ENCODE peak calls at places on chromosomes 6 and 20, in eight cellular contexts. One of them, this sample, is unnamed.

GRCh38 chr6:30890646-30891449 is 6.5 kb downstream of the DDR1 start:
- DNase-seq in tibial artery: no peak
- DNase-seq in CD8-positive, alpha-beta T cell: no peak
- DNase-seq in gastrocnemius medialis: no peak
- DNase-seq in AG09309: no peak
- DNase-seq in neural crest cell: no peak
- DNase-seq in cardiac muscle cell: no peak
- DNase-seq in left ventricle myocardium inferior: no peak
- DNase-seq in this sample: no peak

GRCh38 chr6:145276746-145277145 is 458.6 kb downstream of the EPM2A start:
- DNase-seq in tibial artery: no peak
- DNase-seq in CD8-positive, alpha-beta T cell: no peak
- DNase-seq in gastrocnemius medialis: no peak
- DNase-seq in AG09309: no peak
- DNase-seq in neural crest cell: no peak
- DNase-seq in cardiac muscle cell: no peak
- DNase-seq in left ventricle myocardium inferior: no peak
- DNase-seq in this sample: no peak

GRCh38 chr6:68160348-68160747 is 474.7 kb upstream of the ADGRB3 start:
- DNase-seq in tibial artery: no peak
- DNase-seq in CD8-positive, alpha-beta T cell: no peak
- DNase-seq in gastrocnemius medialis: no peak
- DNase-seq in AG09309: no peak
- DNase-seq in neural crest cell: no peak
- DNase-seq in cardiac muscle cell: no peak
- DNase-seq in left ventricle myocardium inferior: no peak
- DNase-seq in this sample: no peak

GRCh38 chr6:133769463-133769862 is 119.5 kb upstream of the TCF21 start:
- DNase-seq in tibial artery: no peak
- DNase-seq in CD8-positive, alpha-beta T cell: no peak
- DNase-seq in gastrocnemius medialis: no peak
- DNase-seq in AG09309: no peak
- DNase-seq in neural crest cell: no peak
- DNase-seq in cardiac muscle cell: no peak
- DNase-seq in left ventricle myocardium inferior: no peak
- DNase-seq in this sample: no peak

GRCh38 chr6:159106627-159107241 is 61.9 kb upstream of the TAGAP start:
- DNase-seq in tibial artery: no peak
- DNase-seq in CD8-positive, alpha-beta T cell: peak
- DNase-seq in gastrocnemius medialis: peak
- DNase-seq in AG09309: peak
- DNase-seq in neural crest cell: peak
- DNase-seq in cardiac muscle cell: peak
- DNase-seq in left ventricle myocardium inferior: peak
- DNase-seq in this sample: peak

GRCh38 chr6:22848121-22848520 is 278.8 kb downstream of the HDGFL1 start:
- DNase-seq in tibial artery: no peak
- DNase-seq in CD8-positive, alpha-beta T cell: no peak
- DNase-seq in gastrocnemius medialis: no peak
- DNase-seq in AG09309: no peak
- DNase-seq in neural crest cell: no peak
- DNase-seq in cardiac muscle cell: no peak
- DNase-seq in left ventricle myocardium inferior: no peak
- DNase-seq in this sample: no peak

GRCh38 chr6:82371799-82372508 is 8.3 kb downstream of the TPBG start:
- DNase-seq in tibial artery: no peak
- DNase-seq in CD8-positive, alpha-beta T cell: no peak
- DNase-seq in gastrocnemius medialis: no peak
- DNase-seq in AG09309: no peak
- DNase-seq in neural crest cell: no peak
- DNase-seq in cardiac muscle cell: no peak
- DNase-seq in left ventricle myocardium inferior: no peak
- DNase-seq in this sample: no peak

GRCh38 chr6:168075787-168076202 is 3.2 kb downstream of the FRMD1 start:
- DNase-seq in tibial artery: no peak
- DNase-seq in CD8-positive, alpha-beta T cell: no peak
- DNase-seq in gastrocnemius medialis: no peak
- DNase-seq in AG09309: no peak
- DNase-seq in neural crest cell: no peak
- DNase-seq in cardiac muscle cell: no peak
- DNase-seq in left ventricle myocardium inferior: no peak
- DNase-seq in this sample: no peak

GRCh38 chr6:14270925-14271791 is 153.6 kb downstream of the CD83 start:
- DNase-seq in tibial artery: no peak
- DNase-seq in CD8-positive, alpha-beta T cell: peak
- DNase-seq in gastrocnemius medialis: no peak
- DNase-seq in AG09309: peak
- DNase-seq in neural crest cell: no peak
- DNase-seq in cardiac muscle cell: no peak
- DNase-seq in left ventricle myocardium inferior: no peak
- DNase-seq in this sample: no peak

GRCh38 chr6:33814663-33814985 is 10.8 kb upstream of the MLN start:
- DNase-seq in tibial artery: no peak
- DNase-seq in CD8-positive, alpha-beta T cell: no peak
- DNase-seq in gastrocnemius medialis: no peak
- DNase-seq in AG09309: no peak
- DNase-seq in neural crest cell: no peak
- DNase-seq in cardiac muscle cell: no peak
- DNase-seq in left ventricle myocardium inferior: no peak
- DNase-seq in this sample: no peak

GRCh38 chr6:134537146-134537555 is 219.2 kb upstream of the SGK1 start:
- DNase-seq in tibial artery: no peak
- DNase-seq in CD8-positive, alpha-beta T cell: no peak
- DNase-seq in gastrocnemius medialis: no peak
- DNase-seq in AG09309: peak
- DNase-seq in neural crest cell: no peak
- DNase-seq in cardiac muscle cell: no peak
- DNase-seq in left ventricle myocardium inferior: no peak
- DNase-seq in this sample: no peak

GRCh38 chr20:63696311-63696627 is 183 bp upstream of the TNFRSF6B start:
- DNase-seq in tibial artery: no peak
- DNase-seq in CD8-positive, alpha-beta T cell: peak
- DNase-seq in gastrocnemius medialis: no peak
- DNase-seq in AG09309: no peak
- DNase-seq in neural crest cell: no peak
- DNase-seq in cardiac muscle cell: peak
- DNase-seq in left ventricle myocardium inferior: no peak
- DNase-seq in this sample: no peak

GRCh38 chr20:376750-377149 is 3.8 kb upstream of the TRIB3 start:
- DNase-seq in tibial artery: no peak
- DNase-seq in CD8-positive, alpha-beta T cell: no peak
- DNase-seq in gastrocnemius medialis: no peak
- DNase-seq in AG09309: no peak
- DNase-seq in neural crest cell: no peak
- DNase-seq in cardiac muscle cell: no peak
- DNase-seq in left ventricle myocardium inferior: no peak
- DNase-seq in this sample: no peak

GRCh38 chr6:105601541-105602174 is 198.8 kb upstream of the PREP start:
- DNase-seq in tibial artery: peak
- DNase-seq in CD8-positive, alpha-beta T cell: no peak
- DNase-seq in gastrocnemius medialis: peak
- DNase-seq in AG09309: peak
- DNase-seq in neural crest cell: no peak
- DNase-seq in cardiac muscle cell: no peak
- DNase-seq in left ventricle myocardium inferior: peak
- DNase-seq in this sample: no peak

GRCh38 chr6:31737315-31738047 is 1.2 kb upstream of the CLIC1 start:
- DNase-seq in tibial artery: no peak
- DNase-seq in CD8-positive, alpha-beta T cell: no peak
- DNase-seq in gastrocnemius medialis: no peak
- DNase-seq in AG09309: no peak
- DNase-seq in neural crest cell: no peak
- DNase-seq in cardiac muscle cell: peak
- DNase-seq in left ventricle myocardium inferior: no peak
- DNase-seq in this sample: peak

GRCh38 chr6:144331610-144332009 is 46.5 kb downstream of the UTRN start:
- DNase-seq in tibial artery: no peak
- DNase-seq in CD8-positive, alpha-beta T cell: no peak
- DNase-seq in gastrocnemius medialis: no peak
- DNase-seq in AG09309: no peak
- DNase-seq in neural crest cell: no peak
- DNase-seq in cardiac muscle cell: no peak
- DNase-seq in left ventricle myocardium inferior: no peak
- DNase-seq in this sample: no peak

GRCh38 chr6:27650620-27651370 is 177.9 kb upstream of the ZNF184 start:
- DNase-seq in tibial artery: no peak
- DNase-seq in CD8-positive, alpha-beta T cell: no peak
- DNase-seq in gastrocnemius medialis: no peak
- DNase-seq in AG09309: no peak
- DNase-seq in neural crest cell: peak
- DNase-seq in cardiac muscle cell: peak
- DNase-seq in left ventricle myocardium inferior: no peak
- DNase-seq in this sample: peak

GRCh38 chr20:53611449-53611894 is 17.8 kb upstream of the ZNF217 start:
- DNase-seq in tibial artery: no peak
- DNase-seq in CD8-positive, alpha-beta T cell: peak
- DNase-seq in gastrocnemius medialis: no peak
- DNase-seq in AG09309: peak
- DNase-seq in neural crest cell: no peak
- DNase-seq in cardiac muscle cell: peak
- DNase-seq in left ventricle myocardium inferior: no peak
- DNase-seq in this sample: no peak

GRCh38 chr20:45981261-45981660 is 9.3 kb upstream of the ZNF335 start:
- DNase-seq in tibial artery: no peak
- DNase-seq in CD8-positive, alpha-beta T cell: no peak
- DNase-seq in gastrocnemius medialis: no peak
- DNase-seq in AG09309: no peak
- DNase-seq in neural crest cell: no peak
- DNase-seq in cardiac muscle cell: no peak
- DNase-seq in left ventricle myocardium inferior: no peak
- DNase-seq in this sample: no peak

GRCh38 chr20:45983279-45983743 is 11.3 kb upstream of the ZNF335 start:
- DNase-seq in tibial artery: no peak
- DNase-seq in CD8-positive, alpha-beta T cell: no peak
- DNase-seq in gastrocnemius medialis: no peak
- DNase-seq in AG09309: no peak
- DNase-seq in neural crest cell: no peak
- DNase-seq in cardiac muscle cell: no peak
- DNase-seq in left ventricle myocardium inferior: no peak
- DNase-seq in this sample: no peak

GRCh38 chr20:45987108-45987780 is 15.2 kb upstream of the ZNF335 start:
- DNase-seq in tibial artery: peak
- DNase-seq in CD8-positive, alpha-beta T cell: peak
- DNase-seq in gastrocnemius medialis: no peak
- DNase-seq in AG09309: no peak
- DNase-seq in neural crest cell: peak
- DNase-seq in cardiac muscle cell: peak
- DNase-seq in left ventricle myocardium inferior: peak
- DNase-seq in this sample: peak

DNA sequence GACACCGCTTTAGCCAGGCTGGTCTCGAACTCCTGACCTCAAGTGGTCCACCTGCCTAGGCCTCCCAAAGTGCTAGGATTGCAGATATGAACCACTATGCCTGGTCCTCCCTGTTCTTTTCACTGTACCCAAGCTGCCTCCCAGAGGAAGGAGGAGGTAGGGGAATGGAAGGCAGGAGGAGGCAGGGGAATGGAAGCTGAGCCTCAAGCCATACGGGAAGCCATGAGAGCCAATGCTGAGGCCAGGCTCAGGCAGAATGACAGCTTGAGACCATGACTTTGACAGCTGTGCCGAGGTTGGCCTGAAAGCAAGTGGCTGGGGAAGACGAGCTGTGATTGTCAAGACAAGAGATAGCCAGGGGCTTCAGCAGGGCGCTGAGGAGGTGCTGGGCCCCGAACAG is 13.6 kb upstream of the ZNF335 start:
- DNase-seq in tibial artery: no peak
- DNase-seq in CD8-positive, alpha-beta T cell: no peak
- DNase-seq in gastrocnemius medialis: no peak
- DNase-seq in AG09309: no peak
- DNase-seq in neural crest cell: no peak
- DNase-seq in cardiac muscle cell: no peak
- DNase-seq in left ventricle myocardium inferior: no peak
- DNase-seq in this sample: no peak
- TF ChIP-seq CTCF in tibial artery: no peak
- TF ChIP-seq CTCF in CD8-positive, alpha-beta T cell: no peak
- TF ChIP-seq CTCF in gastrocnemius medialis: no peak
- TF ChIP-seq CTCF in AG09309: peak
- TF ChIP-seq CTCF in neural crest cell: no peak
- TF ChIP-seq CTCF in cardiac muscle cell: peak
- TF ChIP-seq CTCF in left ventricle myocardium inferior: no peak
- TF ChIP-seq CTCF in this sample: no peak

DNA sequence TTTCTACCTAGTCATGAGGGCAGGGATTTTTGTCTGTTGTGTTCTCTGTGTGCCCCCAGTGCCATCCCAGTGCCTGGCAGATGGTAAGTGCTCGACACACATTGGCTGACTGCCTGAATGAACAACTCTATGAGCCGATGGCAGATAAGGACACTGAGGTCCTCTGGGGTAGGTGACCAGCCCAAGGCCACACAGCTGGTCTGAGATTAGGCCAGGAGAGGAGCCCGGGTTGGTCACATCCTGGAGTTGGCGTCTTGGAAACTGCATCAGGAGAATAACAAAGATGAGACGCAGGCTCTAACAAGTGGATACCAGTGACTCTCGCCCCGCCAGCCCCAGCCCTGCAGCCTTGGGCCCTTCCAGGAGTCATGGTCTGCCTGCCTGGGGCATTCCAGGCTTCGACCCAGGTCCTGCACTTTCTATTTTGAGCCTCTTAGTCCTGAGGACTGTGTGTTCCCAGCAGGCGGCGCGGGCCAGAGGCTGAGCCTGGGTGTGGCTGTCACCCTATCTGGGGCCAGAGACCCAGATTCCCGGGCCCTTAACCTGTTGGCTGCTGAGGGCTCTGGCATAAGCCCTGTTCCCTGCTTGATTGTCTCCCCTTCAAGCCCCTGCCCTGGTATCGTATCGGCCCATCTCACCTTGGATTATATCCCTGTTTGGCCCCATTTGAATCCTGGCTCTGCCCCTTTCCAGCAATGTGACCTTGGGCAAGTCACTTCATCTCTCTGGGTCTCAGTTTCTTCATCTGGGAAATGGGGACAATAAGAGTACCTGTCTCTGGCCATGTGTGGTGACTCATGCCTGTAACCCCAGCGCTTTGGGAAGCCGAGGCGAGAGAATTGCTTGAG is 88.3 kb downstream of the CEBPB start:
- DNase-seq in tibial artery: peak
- DNase-seq in CD8-positive, alpha-beta T cell: no peak
- DNase-seq in gastrocnemius medialis: peak
- DNase-seq in AG09309: no peak
- DNase-seq in neural crest cell: no peak
- DNase-seq in cardiac muscle cell: peak
- DNase-seq in left ventricle myocardium inferior: peak
- DNase-seq in this sample: no peak
- TF ChIP-seq CTCF in tibial artery: peak
- TF ChIP-seq CTCF in CD8-positive, alpha-beta T cell: no peak
- TF ChIP-seq CTCF in gastrocnemius medialis: peak
- TF ChIP-seq CTCF in AG09309: no peak
- TF ChIP-seq CTCF in neural crest cell: no peak
- TF ChIP-seq CTCF in cardiac muscle cell: peak
- TF ChIP-seq CTCF in left ventricle myocardium inferior: peak
- TF ChIP-seq CTCF in this sample: no peak

GRCh38 chr6:73823832-73824231 is 127.8 kb downstream of the CD109 start:
- DNase-seq in tibial artery: no peak
- DNase-seq in CD8-positive, alpha-beta T cell: no peak
- DNase-seq in gastrocnemius medialis: no peak
- DNase-seq in AG09309: no peak
- DNase-seq in neural crest cell: no peak
- DNase-seq in cardiac muscle cell: no peak
- DNase-seq in left ventricle myocardium inferior: no peak
- DNase-seq in this sample: no peak
- TF ChIP-seq CTCF in tibial artery: no peak
- TF ChIP-seq CTCF in CD8-positive, alpha-beta T cell: no peak
- TF ChIP-seq CTCF in gastrocnemius medialis: no peak
- TF ChIP-seq CTCF in AG09309: no peak
- TF ChIP-seq CTCF in neural crest cell: peak
- TF ChIP-seq CTCF in cardiac muscle cell: no peak
- TF ChIP-seq CTCF in left ventricle myocardium inferior: no peak
- TF ChIP-seq CTCF in this sample: no peak

GRCh38 chr6:15527838-15528617 is 134.8 kb downstream of the DTNBP1 start:
- DNase-seq in tibial artery: no peak
- DNase-seq in CD8-positive, alpha-beta T cell: no peak
- DNase-seq in gastrocnemius medialis: no peak
- DNase-seq in AG09309: no peak
- DNase-seq in neural crest cell: no peak
- DNase-seq in cardiac muscle cell: no peak
- DNase-seq in left ventricle myocardium inferior: no peak
- DNase-seq in this sample: no peak
- TF ChIP-seq CTCF in tibial artery: no peak
- TF ChIP-seq CTCF in CD8-positive, alpha-beta T cell: no peak
- TF ChIP-seq CTCF in gastrocnemius medialis: no peak
- TF ChIP-seq CTCF in AG09309: no peak
- TF ChIP-seq CTCF in neural crest cell: no peak
- TF ChIP-seq CTCF in cardiac muscle cell: no peak
- TF ChIP-seq CTCF in left ventricle myocardium inferior: no peak
- TF ChIP-seq CTCF in this sample: no peak